ENCODE peak calls at places on chromosomes 3 and 15, in five cellular contexts. Z is MM.1S, X is iris pigment epithelial cell, T is cerebellar cortex, N is NCI-H1417. A is an unnamed sample.

GRCh38 chr3:63029326-63029725 is 154.1 kb upstream of the CADPS start:
- DNase-seq in Z (no peak), X (no peak), T (no peak), N (no peak), A (no peak)

GRCh38 chr15:62972814-62973213 is 69.7 kb upstream of the TPM1 start:
- DNase-seq in Z (no peak), X (peak), T (no peak), N (no peak), A (no peak)

GRCh38 chr3:76970006-76970680 is 69.8 kb upstream of the ROBO2 start:
- DNase-seq in Z (no peak), X (peak), T (no peak), N (no peak), A (no peak)

GRCh38 chr3:72224804-72225509 is 440.0 kb upstream of the PROK2 start:
- DNase-seq in Z (no peak), X (no peak), T (no peak), N (no peak), A (no peak)

GRCh38 chr15:95653361-95653805 is 677.1 kb upstream of the NR2F2 start:
- DNase-seq in Z (no peak), X (peak), T (no peak), N (no peak), A (no peak)

GRCh38 chr15:32941823-32942222 is 224.0 kb downstream of the GREM1 start:
- DNase-seq in Z (no peak), X (no peak), T (no peak), N (no peak), A (no peak)

GRCh38 chr15:38042707-38043445 is 108.4 kb downstream of the TMCO5A start:
- DNase-seq in Z (no peak), X (no peak), T (no peak), N (peak), A (peak)

GRCh38 chr3:54223063-54223462 is 100.7 kb downstream of the CACNA2D3 start:
- DNase-seq in Z (no peak), X (no peak), T (no peak), N (peak), A (no peak)

GRCh38 chr15:65902373-65902772 is 33.1 kb downstream of the RAB11A start:
- DNase-seq in Z (no peak), X (peak), T (no peak), N (peak), A (peak)

GRCh38 chr3:40504636-40505430 is 1.0 kb upstream of the ZNF620 start:
- DNase-seq in Z (no peak), X (peak), T (peak), N (no peak), A (peak)

GRCh38 chr3:151468284-151468917 is 7.5 kb upstream of the IGSF10 start:
- DNase-seq in Z (peak), X (peak), T (peak), N (peak), A (peak)

GRCh38 chr3:123153124-123153523 is 48.6 kb upstream of the SEC22A start:
- DNase-seq in Z (no peak), X (no peak), T (no peak), N (no peak), A (no peak)

GRCh38 chr3:196162679-196163078 is 48.5 kb downstream of the ZDHHC19 start:
- DNase-seq in Z (no peak), X (no peak), T (no peak), N (no peak), A (no peak)

GRCh38 chr15:98568382-98569017 is 79.8 kb upstream of the IGF1R start:
- DNase-seq in Z (no peak), X (peak), T (no peak), N (no peak), A (no peak)

GRCh38 chr3:16053794-16054193 is 120.7 kb upstream of the GALNT15 start:
- DNase-seq in Z (no peak), X (no peak), T (no peak), N (no peak), A (no peak)

GRCh38 chr15:76059320-76060097 is at the start of gene TMEM266:
- DNase-seq in Z (peak), X (peak), T (peak), N (peak), A (no peak)

GRCh38 chr3:48598323-48599076 is 3.4 kb upstream of the COL7A1 start:
- DNase-seq in Z (no peak), X (peak), T (no peak), N (peak), A (no peak)

GRCh38 chr3:39291903-39292329 is 12.1 kb upstream of the CX3CR1 start:
- DNase-seq in Z (peak), X (peak), T (peak), N (peak), A (peak)

GRCh38 chr3:25782938-25783660 is at the start of gene NGLY1:
- DNase-seq in Z (peak), X (peak), T (peak), N (peak), A (peak)

GRCh38 chr3:32443471-32443870 is 51.8 kb downstream of the CMTM7 start:
- DNase-seq in Z (no peak), X (peak), T (no peak), N (no peak), A (no peak)

GRCh38 chr15:71651750-71652186 is 158.6 kb upstream of the NR2E3 start:
- DNase-seq in Z (peak), X (peak), T (peak), N (peak), A (no peak)

GRCh38 chr3:187114511-187114910 is 24.8 kb downstream of the RPL39L start:
- DNase-seq in Z (no peak), X (no peak), T (no peak), N (no peak), A (no peak)

GRCh38 chr15:67765706-67766105 is 59.6 kb upstream of the SKOR1 start:
- DNase-seq in Z (no peak), X (no peak), T (no peak), N (no peak), A (no peak)